ENCODE peak calls at places on chromosomes 13 and 19, in seven cellular contexts. One of them, this sample, is unnamed.

GRCh38 chr13:84237181-84237580 is 354.9 kb upstream of the SLITRK1 start:
- DNase-seq in tibial nerve: no peak
- DNase-seq in A549: no peak
- DNase-seq in brain microvascular endothelial cell: no peak
- DNase-seq in heart left ventricle: no peak
- DNase-seq in cardiac muscle cell: no peak
- DNase-seq in right lobe of liver: no peak
- DNase-seq in this sample: no peak

GRCh38 chr19:17536957-17537356 is 18.5 kb upstream of the COLGALT1 start:
- DNase-seq in tibial nerve: no peak
- DNase-seq in A549: no peak
- DNase-seq in brain microvascular endothelial cell: no peak
- DNase-seq in heart left ventricle: no peak
- DNase-seq in cardiac muscle cell: no peak
- DNase-seq in right lobe of liver: no peak
- DNase-seq in this sample: no peak

GRCh38 chr19:32363175-32363574 is 17.8 kb downstream of the ZNF507 start:
- DNase-seq in tibial nerve: no peak
- DNase-seq in A549: no peak
- DNase-seq in brain microvascular endothelial cell: no peak
- DNase-seq in heart left ventricle: no peak
- DNase-seq in cardiac muscle cell: peak; percentile 75
- DNase-seq in right lobe of liver: no peak
- DNase-seq in this sample: no peak

GRCh38 chr19:1907563-1908363 is 2.6 kb downstream of the ADAT3 start:
- DNase-seq in tibial nerve: no peak
- DNase-seq in A549: no peak
- DNase-seq in brain microvascular endothelial cell: no peak
- DNase-seq in heart left ventricle: no peak
- DNase-seq in cardiac muscle cell: no peak
- DNase-seq in right lobe of liver: no peak
- DNase-seq in this sample: no peak

GRCh38 chr13:28540612-28541011 is 45.7 kb upstream of the FLT1 start:
- DNase-seq in tibial nerve: no peak
- DNase-seq in A549: no peak
- DNase-seq in brain microvascular endothelial cell: peak; percentile 6
- DNase-seq in heart left ventricle: no peak
- DNase-seq in cardiac muscle cell: peak; percentile 31
- DNase-seq in right lobe of liver: no peak
- DNase-seq in this sample: no peak

GRCh38 chr13:110517505-110518149 is 43.9 kb downstream of the RAB20 start:
- DNase-seq in tibial nerve: no peak
- DNase-seq in A549: no peak
- DNase-seq in brain microvascular endothelial cell: no peak
- DNase-seq in heart left ventricle: no peak
- DNase-seq in cardiac muscle cell: no peak
- DNase-seq in right lobe of liver: no peak
- DNase-seq in this sample: peak; percentile 76

GRCh38 chr13:98541211-98541610 is 35.7 kb downstream of the STK24 start:
- DNase-seq in tibial nerve: no peak
- DNase-seq in A549: no peak
- DNase-seq in brain microvascular endothelial cell: no peak
- DNase-seq in heart left ventricle: no peak
- DNase-seq in cardiac muscle cell: peak; percentile 21
- DNase-seq in right lobe of liver: no peak
- DNase-seq in this sample: no peak

GRCh38 chr13:45584816-45585215 is 30.7 kb downstream of the ERICH6B start:
- DNase-seq in tibial nerve: no peak
- DNase-seq in A549: no peak
- DNase-seq in brain microvascular endothelial cell: no peak
- DNase-seq in heart left ventricle: no peak
- DNase-seq in cardiac muscle cell: no peak
- DNase-seq in right lobe of liver: no peak
- DNase-seq in this sample: no peak

GRCh38 chr13:52406629-52407028 is 657 bp upstream of the THSD1 start:
- DNase-seq in tibial nerve: no peak
- DNase-seq in A549: no peak
- DNase-seq in brain microvascular endothelial cell: no peak
- DNase-seq in heart left ventricle: no peak
- DNase-seq in cardiac muscle cell: no peak
- DNase-seq in right lobe of liver: no peak
- DNase-seq in this sample: no peak

GRCh38 chr13:52399708-52400107 is 6.3 kb downstream of the THSD1 start:
- DNase-seq in tibial nerve: no peak
- DNase-seq in A549: no peak
- DNase-seq in brain microvascular endothelial cell: no peak
- DNase-seq in heart left ventricle: no peak
- DNase-seq in cardiac muscle cell: peak; percentile 45
- DNase-seq in right lobe of liver: no peak
- DNase-seq in this sample: no peak

GRCh38 chr13:52405767-52406494 is at the start of gene THSD1:
- DNase-seq in tibial nerve: peak; percentile 51
- DNase-seq in A549: peak; percentile 40
- DNase-seq in brain microvascular endothelial cell: no peak
- DNase-seq in heart left ventricle: peak; percentile 88
- DNase-seq in cardiac muscle cell: peak; percentile 52
- DNase-seq in right lobe of liver: peak; percentile 75
- DNase-seq in this sample: peak; percentile 82

DNA sequence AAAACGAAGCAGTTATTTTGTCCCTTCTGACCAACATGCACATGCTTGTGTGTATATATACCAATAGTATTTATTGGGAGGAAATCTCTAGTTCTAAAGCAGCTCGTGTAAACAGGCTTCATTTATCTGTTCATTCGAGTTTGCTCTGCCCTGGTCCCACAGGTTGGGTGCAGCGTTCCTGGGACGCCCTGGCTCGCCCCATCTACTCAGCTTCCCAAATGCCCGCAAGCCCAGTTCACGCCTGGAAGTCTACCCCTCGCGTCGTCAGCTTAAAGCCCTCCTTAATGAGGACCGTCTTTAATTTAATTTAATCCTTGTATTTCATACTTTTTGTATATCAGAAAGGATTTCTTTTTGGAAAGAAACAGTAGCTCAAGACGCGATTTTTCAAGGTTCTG is 604 bp downstream of the THSD1 start:
- DNase-seq in tibial nerve: no peak
- DNase-seq in A549: no peak
- DNase-seq in brain microvascular endothelial cell: no peak
- DNase-seq in heart left ventricle: no peak
- DNase-seq in cardiac muscle cell: no peak
- DNase-seq in right lobe of liver: no peak
- DNase-seq in this sample: no peak
- H3K27ac ChIP-seq in tibial nerve: peak overlapping the region; percentile 36
- H3K27ac ChIP-seq in A549: peak overlapping the region; percentile 75
- H3K27ac ChIP-seq in brain microvascular endothelial cell: no peak overlapping the region
- H3K27ac ChIP-seq in heart left ventricle: peak overlapping the region; percentile 87
- H3K27ac ChIP-seq in cardiac muscle cell: no peak overlapping the region
- H3K27ac ChIP-seq in right lobe of liver: peak overlapping the region; percentile 61
- H3K27ac ChIP-seq in this sample: peak overlapping the region; percentile 55

GRCh38 chr19:11342429-11342828 is 3.0 kb upstream of the RAB3D start:
- DNase-seq in tibial nerve: no peak
- DNase-seq in A549: no peak
- DNase-seq in brain microvascular endothelial cell: no peak
- DNase-seq in heart left ventricle: no peak
- DNase-seq in cardiac muscle cell: no peak
- DNase-seq in right lobe of liver: no peak
- DNase-seq in this sample: no peak

GRCh38 chr19:11347546-11347945 is 1.2 kb downstream of the CCDC159 start:
- DNase-seq in tibial nerve: no peak
- DNase-seq in A549: no peak
- DNase-seq in brain microvascular endothelial cell: no peak
- DNase-seq in heart left ventricle: no peak
- DNase-seq in cardiac muscle cell: no peak
- DNase-seq in right lobe of liver: no peak
- DNase-seq in this sample: no peak

GRCh38 chr19:11345122-11345752 is 831 bp downstream of the TMEM205 start:
- DNase-seq in tibial nerve: no peak
- DNase-seq in A549: no peak
- DNase-seq in brain microvascular endothelial cell: no peak
- DNase-seq in heart left ventricle: peak; percentile 33
- DNase-seq in cardiac muscle cell: no peak
- DNase-seq in right lobe of liver: peak; percentile 80
- DNase-seq in this sample: no peak

GRCh38 chr19:11349171-11349570 is 2.9 kb downstream of the CCDC159 start:
- DNase-seq in tibial nerve: no peak
- DNase-seq in A549: no peak
- DNase-seq in brain microvascular endothelial cell: no peak
- DNase-seq in heart left ventricle: no peak
- DNase-seq in cardiac muscle cell: no peak
- DNase-seq in right lobe of liver: no peak
- DNase-seq in this sample: no peak

GRCh38 chr19:11346104-11346940 is at the start of the genes CCDC159 and TMEM205:
- DNase-seq in tibial nerve: peak; percentile 96
- DNase-seq in A549: peak; percentile 89
- DNase-seq in brain microvascular endothelial cell: peak; percentile 99
- DNase-seq in heart left ventricle: peak; percentile 99
- DNase-seq in cardiac muscle cell: peak; percentile 99
- DNase-seq in right lobe of liver: peak; percentile 99
- DNase-seq in this sample: peak; percentile 100
- TF ChIP-seq CTCF in tibial nerve: no peak
- TF ChIP-seq CTCF in A549: no peak
- TF ChIP-seq CTCF in brain microvascular endothelial cell: no peak
- TF ChIP-seq CTCF in heart left ventricle: no peak
- TF ChIP-seq CTCF in cardiac muscle cell: peak; percentile 7
- TF ChIP-seq CTCF in right lobe of liver: no peak
- TF ChIP-seq CTCF in this sample: no peak

GRCh38 chr13:32829676-32830091 is 186.5 kb upstream of the KL start:
- DNase-seq in tibial nerve: no peak
- DNase-seq in A549: peak; percentile 12
- DNase-seq in brain microvascular endothelial cell: peak; percentile 65
- DNase-seq in heart left ventricle: no peak
- DNase-seq in cardiac muscle cell: peak; percentile 20
- DNase-seq in right lobe of liver: no peak
- DNase-seq in this sample: no peak

GRCh38 chr13:32825481-32825880 is 190.7 kb upstream of the KL start:
- DNase-seq in tibial nerve: no peak
- DNase-seq in A549: no peak
- DNase-seq in brain microvascular endothelial cell: no peak
- DNase-seq in heart left ventricle: no peak
- DNase-seq in cardiac muscle cell: no peak
- DNase-seq in right lobe of liver: no peak
- DNase-seq in this sample: no peak

GRCh38 chr13:32828711-32829110 is 187.5 kb upstream of the KL start:
- DNase-seq in tibial nerve: no peak
- DNase-seq in A549: no peak
- DNase-seq in brain microvascular endothelial cell: no peak
- DNase-seq in heart left ventricle: no peak
- DNase-seq in cardiac muscle cell: no peak
- DNase-seq in right lobe of liver: no peak
- DNase-seq in this sample: no peak

GRCh38 chr13:32830632-32831031 is 185.6 kb upstream of the KL start:
- DNase-seq in tibial nerve: no peak
- DNase-seq in A549: no peak
- DNase-seq in brain microvascular endothelial cell: no peak
- DNase-seq in heart left ventricle: no peak
- DNase-seq in cardiac muscle cell: no peak
- DNase-seq in right lobe of liver: no peak
- DNase-seq in this sample: no peak

DNA sequence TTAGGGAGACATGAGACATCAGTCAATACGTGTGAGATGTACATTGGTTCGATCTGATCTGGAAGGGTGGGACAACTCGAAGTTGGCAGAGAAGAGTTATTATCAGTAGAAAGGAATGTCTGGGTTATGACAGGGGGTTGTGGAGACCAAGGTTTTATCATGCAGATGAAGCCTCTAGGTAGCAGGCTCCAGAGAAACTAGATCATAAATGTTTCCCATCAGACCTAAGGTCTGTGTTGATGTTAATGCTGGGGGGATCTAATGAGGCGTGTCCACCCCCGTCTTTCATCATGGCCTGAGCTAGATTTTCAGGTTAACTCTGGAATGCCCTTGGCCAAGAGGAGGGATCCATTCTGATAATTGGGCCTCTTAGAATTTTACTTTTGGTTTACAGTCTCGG is 187.0 kb upstream of the KL start:
- DNase-seq in tibial nerve: no peak
- DNase-seq in A549: no peak
- DNase-seq in brain microvascular endothelial cell: peak; percentile 11
- DNase-seq in heart left ventricle: no peak
- DNase-seq in cardiac muscle cell: no peak
- DNase-seq in right lobe of liver: no peak
- DNase-seq in this sample: no peak
- H3K27ac ChIP-seq in tibial nerve: no peak overlapping the region
- H3K27ac ChIP-seq in A549: peak overlapping the region; percentile 46
- H3K27ac ChIP-seq in brain microvascular endothelial cell: peak overlapping the region; percentile 62
- H3K27ac ChIP-seq in heart left ventricle: no peak overlapping the region
- H3K27ac ChIP-seq in cardiac muscle cell: no peak overlapping the region
- H3K27ac ChIP-seq in right lobe of liver: no peak overlapping the region
- H3K27ac ChIP-seq in this sample: no peak overlapping the region

DNA sequence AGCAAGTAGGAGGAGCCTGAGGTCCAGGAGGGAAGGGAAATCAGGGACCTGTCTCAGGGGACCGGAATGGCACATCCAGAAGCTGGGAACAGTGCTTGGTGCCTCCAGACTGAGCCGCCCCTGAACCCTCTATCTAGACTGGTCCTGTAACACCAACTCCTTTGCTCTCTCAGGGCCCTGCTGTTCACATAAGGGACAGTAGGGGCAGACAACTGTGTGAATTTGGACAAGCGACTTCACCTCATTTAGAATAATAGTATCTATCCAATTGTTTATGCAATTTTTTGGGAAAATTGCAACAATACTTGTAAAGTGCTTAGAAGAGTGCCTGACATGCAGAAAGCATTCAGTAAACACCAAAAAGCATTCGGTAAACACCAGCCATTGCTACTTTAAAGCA is 14.0 kb downstream of the SYMPK start:
- DNase-seq in tibial nerve: no peak
- DNase-seq in A549: peak; percentile 69
- DNase-seq in brain microvascular endothelial cell: no peak
- DNase-seq in heart left ventricle: no peak
- DNase-seq in cardiac muscle cell: peak; percentile 11
- DNase-seq in right lobe of liver: no peak
- DNase-seq in this sample: no peak
- TF ChIP-seq CTCF in tibial nerve: no peak
- TF ChIP-seq CTCF in A549: no peak
- TF ChIP-seq CTCF in brain microvascular endothelial cell: peak; percentile 64
- TF ChIP-seq CTCF in heart left ventricle: no peak
- TF ChIP-seq CTCF in cardiac muscle cell: peak; percentile 37
- TF ChIP-seq CTCF in right lobe of liver: no peak
- TF ChIP-seq CTCF in this sample: no peak

This sample was measured in coronary artery.